ENCODE peak calls at places on chromosome 1, in four cellular contexts. O is K562, T is GM12878, D is H1. M is an unnamed sample.

GRCh38 chr1:206804156-206804737 is 32.0 kb upstream of the IL10 start:
- DNase-seq in O (no peak), T (no peak), D (no peak), M (no peak)

GRCh38 chr1:184686540-184686939 is 68.1 kb downstream of the EDEM3 start:
- DNase-seq in T (no peak), O (no peak), D (no peak), M (peak; percentile 19)

GRCh38 chr1:36576118-36576517 is 93.4 kb upstream of the CSF3R start:
- DNase-seq in O (peak; percentile 86), D (peak; percentile 49), T (no peak), M (peak; percentile 24)

GRCh38 chr1:165666152-165666551 is 32.2 kb downstream of the ALDH9A1 start:
- DNase-seq in O (no peak), T (no peak), D (no peak), M (no peak)

GRCh38 chr1:236159704-236160539 is 17.6 kb downstream of the GPR137B start:
- DNase-seq in O (no peak), T (peak; percentile 93), D (no peak), M (peak; percentile 36)

GRCh38 chr1:195608883-195609282 is 999.4 kb downstream of the KCNT2 start:
- DNase-seq in O (no peak), T (no peak), D (no peak), M (no peak)

GRCh38 chr1:14947421-14947820 is 206.1 kb upstream of the TMEM51 start:
- DNase-seq in O (no peak), T (no peak), D (no peak), M (no peak)

GRCh38 chr1:211133841-211134669 is at the start of gene KCNH1:
- DNase-seq in O (peak; percentile 95), T (peak; percentile 7), D (peak; percentile 75), M (peak; percentile 62)

GRCh38 chr1:231940721-231941120 is 314.1 kb downstream of the DISC1 start:
- DNase-seq in T (no peak), O (no peak), D (no peak), M (no peak)

GRCh38 chr1:186829679-186830587 is 1.2 kb downstream of the PLA2G4A start:
- DNase-seq in O (no peak), T (no peak), D (no peak), M (no peak)

GRCh38 chr1:169550294-169550693 is 36.0 kb downstream of the F5 start:
- DNase-seq in T (no peak), D (no peak), O (peak; percentile 23), M (peak; percentile 58)

GRCh38 chr1:237542525-237543418 is 347.9 kb downstream of the ZP4 start:
- DNase-seq in O (no peak), D (no peak), T (no peak), M (no peak)

GRCh38 chr1:243963566-243963965 is 87.5 kb upstream of the ZBTB18 start:
- DNase-seq in D (no peak), O (no peak), T (no peak), M (no peak)

GRCh38 chr1:153553096-153553495 is 4.0 kb upstream of the S100A3 start:
- DNase-seq in T (no peak), O (no peak), D (no peak), M (no peak)

GRCh38 chr1:59443355-59443754 is 146.5 kb downstream of the FGGY start:
- DNase-seq in D (no peak), O (no peak), T (no peak), M (no peak)

GRCh38 chr1:32470431-32470830 is 5.6 kb downstream of the ZBTB8B start:
- DNase-seq in T (no peak), D (no peak), O (no peak), M (no peak)

GRCh38 chr1:227318003-227318851 is at the start of gene CDC42BPA:
- DNase-seq in O (peak; percentile 99), D (peak; percentile 19), T (no peak), M (peak; percentile 46)

GRCh38 chr1:204834329-204834728 is 36.3 kb upstream of the NFASC start:
- DNase-seq in T (no peak), D (no peak), O (no peak), M (no peak)

GRCh38 chr1:9892563-9893528 is 17.2 kb downstream of the CTNNBIP1 start:
- DNase-seq in T (no peak), O (no peak), D (no peak), M (no peak)

GRCh38 chr1:156860113-156860638 is 489 bp upstream of the NTRK1 start:
- DNase-seq in O (peak; percentile 80), T (no peak), D (no peak), M (no peak)

GRCh38 chr1:96651517-96651916 is 70.1 kb upstream of the PTBP2 start:
- DNase-seq in T (no peak), O (no peak), D (no peak), M (peak; percentile 41)

GRCh38 chr1:17540255-17541001 is 930 bp downstream of the ARHGEF10L start:
- DNase-seq in O (no peak), D (peak; percentile 66), T (no peak), M (no peak)

GRCh38 chr1:15526021-15526489 is 593 bp upstream of the DNAJC16 start:
- DNase-seq in D (no peak), T (no peak), O (no peak), M (no peak)

GRCh38 chr1:41835488-41835887 is 83.2 kb downstream of the HIVEP3 start:
- DNase-seq in O (no peak), D (no peak), T (no peak), M (no peak)

GRCh38 chr1:158124034-158124433 is 56.7 kb upstream of the CD1D start:
- DNase-seq in T (no peak), D (no peak), O (no peak), M (no peak)

GRCh38 chr1:3515774-3516480 is 61.5 kb downstream of the ARHGEF16 start:
- DNase-seq in T (no peak), O (no peak), D (no peak), M (no peak)
- TF ChIP-seq CREB1 in T (no peak), O (no peak), D (no peak), M (no peak)

GRCh38 chr1:113982955-113983742 is 3.9 kb downstream of the OLFML3 start:
- DNase-seq in O (no peak), T (no peak), D (no peak), M (no peak)

GRCh38 chr1:113981962-113982931 is 3.0 kb downstream of the OLFML3 start:
- DNase-seq in O (no peak), T (no peak), D (no peak), M (peak; percentile 71)

GRCh38 chr1:113976609-113977278 is 2.5 kb upstream of the OLFML3 start:
- DNase-seq in O (peak; percentile 46), D (peak; percentile 33), T (no peak), M (peak; percentile 37)

GRCh38 chr1:113978863-113979702 is at the start of gene OLFML3:
- DNase-seq in T (peak; percentile 31), O (peak; percentile 77), D (peak; percentile 84), M (peak; percentile 87)

GRCh38 chr1:113980120-113980519 is 846 bp downstream of the OLFML3 start:
- DNase-seq in O (no peak), D (no peak), T (no peak), M (no peak)
- H3K9ac ChIP-seq in O (no peak overlapping the region), D (no peak overlapping the region), T (no peak overlapping the region), M (no peak overlapping the region)

DNA sequence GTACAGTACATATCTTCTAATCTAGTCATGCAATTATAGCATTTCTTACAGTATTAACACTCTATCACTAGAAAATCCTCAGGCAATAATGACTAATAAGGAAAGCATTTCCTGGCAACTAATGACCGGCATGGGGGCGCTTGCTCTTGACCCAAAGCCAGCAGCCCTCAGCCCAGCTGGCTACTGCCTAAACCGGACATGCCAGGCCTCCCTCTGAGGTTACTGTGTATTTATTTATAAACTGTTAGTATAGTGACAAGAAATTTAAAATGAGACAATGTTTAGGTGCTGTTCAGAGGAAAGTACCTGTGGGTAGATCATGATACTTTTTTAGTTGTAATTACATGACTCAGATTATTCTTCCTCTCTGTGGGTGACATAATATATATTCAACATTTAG is 633.9 kb downstream of the PTPRC start:
- DNase-seq in T (peak; percentile 54), D (peak; percentile 13), O (no peak), M (no peak)
- TF ChIP-seq SRF in T (peak; percentile 80), D (no peak), O (no peak), M (no peak)

GRCh38 chr1:52631759-52632331 is 1.1 kb upstream of the SHISAL2A start:
- DNase-seq in D (no peak), T (no peak), O (no peak), M (no peak)
- TF ChIP-seq CREB1 in D (no peak), T (no peak), O (no peak), M (no peak)

GRCh38 chr1:116311756-116312691 is 61.0 kb upstream of the ATP1A1 start:
- DNase-seq in T (no peak), O (no peak), D (no peak), M (peak; percentile 84)
- H3K9ac ChIP-seq in T (no peak overlapping the region), O (peak overlapping the region; percentile 29), D (no peak overlapping the region), M (peak overlapping the region; percentile 19)

GRCh38 chr1:176998396-176998795 is 166.1 kb downstream of the ASTN1 start:
- DNase-seq in O (no peak), T (no peak), D (no peak), M (no peak)
- TF ChIP-seq SRF in O (no peak), T (no peak), D (no peak), M (no peak)

GRCh38 chr1:81801032-81801833 is 499 bp downstream of the ADGRL2 start:
- DNase-seq in D (no peak), O (no peak), T (no peak), M (peak; percentile 59)

GRCh38 chr1:81797701-81798100 is 3.0 kb upstream of the ADGRL2 start:
- DNase-seq in O (no peak), D (no peak), T (no peak), M (no peak)

GRCh38 chr1:81801834-81802531 is 1.2 kb downstream of the ADGRL2 start:
- DNase-seq in T (no peak), O (no peak), D (no peak), M (no peak)

GRCh38 chr1:81800741-81801031 is at the start of gene ADGRL2:
- DNase-seq in D (no peak), T (no peak), O (no peak), M (no peak)

DNA sequence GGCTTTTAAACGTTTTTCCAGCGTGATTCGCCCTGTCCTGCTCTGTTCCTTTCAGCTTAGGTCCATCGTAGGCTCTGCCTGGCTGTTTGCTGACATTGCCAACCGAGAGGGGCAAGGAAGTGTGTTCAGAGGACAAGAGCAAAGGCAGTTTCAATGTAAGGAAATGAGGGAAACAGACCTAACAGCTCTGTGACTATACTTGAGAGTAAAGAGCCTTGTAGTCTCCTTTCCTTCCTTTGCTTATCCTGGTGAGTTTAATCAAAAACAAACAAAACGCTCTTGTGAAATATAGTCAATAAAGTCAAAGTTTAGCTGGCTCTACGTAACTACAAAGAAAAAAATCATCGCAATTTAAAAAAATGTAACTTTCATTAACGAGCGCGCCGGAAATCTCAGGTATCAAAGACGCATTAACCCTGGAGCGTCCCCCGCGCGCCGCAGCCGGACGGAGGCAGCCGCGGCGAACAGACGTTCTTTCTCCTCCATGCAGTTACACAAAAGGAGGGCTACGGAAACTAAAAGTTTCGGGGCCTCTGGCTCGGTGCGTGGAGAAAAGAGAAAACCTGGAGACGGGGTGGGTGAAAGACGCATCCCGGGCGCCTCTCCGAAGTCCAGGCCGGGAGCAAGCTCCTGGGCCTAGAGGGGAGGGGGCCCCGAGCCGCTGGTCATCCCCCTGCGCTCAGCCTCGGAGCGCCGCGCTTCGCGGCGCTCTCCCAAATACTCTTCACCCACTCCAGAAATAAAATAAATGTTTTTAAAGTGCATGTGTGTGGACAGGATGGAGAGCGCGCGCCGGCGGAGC is 594 bp upstream of the ADGRL2 start:
- DNase-seq in D (no peak), O (no peak), T (no peak), M (peak; percentile 48)
- TF ChIP-seq CREB1 in D (peak; percentile 36), O (no peak), T (no peak), M (no peak)

M was measured in HepG2.